ENCODE peak calls at places on chromosomes 12 and 14, in five cellular contexts. One of them, this sample, is unnamed.

GRCh38 chr12:110079477-110080400 is 31.4 kb upstream of the C12orf76 start:
- DNase-seq in GM20000: peak
- DNase-seq in dorsolateral prefrontal cortex: peak
- DNase-seq in transverse colon: peak
- DNase-seq in OCI-LY7: peak
- DNase-seq in this sample: peak

GRCh38 chr12:113240395-113240794 is 19.1 kb downstream of the TPCN1 start:
- DNase-seq in GM20000: peak
- DNase-seq in dorsolateral prefrontal cortex: no peak
- DNase-seq in transverse colon: no peak
- DNase-seq in OCI-LY7: peak
- DNase-seq in this sample: no peak

GRCh38 chr14:89137514-89138163 is 279.4 kb downstream of the FOXN3 start:
- DNase-seq in GM20000: no peak
- DNase-seq in dorsolateral prefrontal cortex: no peak
- DNase-seq in transverse colon: no peak
- DNase-seq in OCI-LY7: no peak
- DNase-seq in this sample: no peak

GRCh38 chr12:19620222-19620621 is 180.9 kb downstream of the AEBP2 start:
- DNase-seq in GM20000: no peak
- DNase-seq in transverse colon: peak
- DNase-seq in dorsolateral prefrontal cortex: no peak
- DNase-seq in OCI-LY7: no peak
- DNase-seq in this sample: no peak

GRCh38 chr14:71371711-71372396 is 464.6 kb downstream of the PCNX1 start:
- DNase-seq in OCI-LY7: no peak
- DNase-seq in GM20000: peak
- DNase-seq in transverse colon: no peak
- DNase-seq in dorsolateral prefrontal cortex: no peak
- DNase-seq in this sample: peak

GRCh38 chr14:42469637-42470426 is 863.2 kb downstream of the LRFN5 start:
- DNase-seq in dorsolateral prefrontal cortex: no peak
- DNase-seq in OCI-LY7: no peak
- DNase-seq in GM20000: no peak
- DNase-seq in transverse colon: no peak
- DNase-seq in this sample: no peak

GRCh38 chr12:67449591-67450052 is 180.5 kb downstream of the CAND1 start:
- DNase-seq in transverse colon: no peak
- DNase-seq in GM20000: peak
- DNase-seq in OCI-LY7: peak
- DNase-seq in dorsolateral prefrontal cortex: no peak
- DNase-seq in this sample: peak

GRCh38 chr12:106903241-106903950 is 52.3 kb upstream of the TMEM263 start:
- DNase-seq in dorsolateral prefrontal cortex: peak
- DNase-seq in GM20000: peak
- DNase-seq in transverse colon: peak
- DNase-seq in OCI-LY7: peak
- DNase-seq in this sample: peak

GRCh38 chr12:103278329-103278728 is 217.4 kb downstream of the C12orf42 start:
- DNase-seq in GM20000: no peak
- DNase-seq in OCI-LY7: no peak
- DNase-seq in transverse colon: no peak
- DNase-seq in dorsolateral prefrontal cortex: no peak
- DNase-seq in this sample: no peak

GRCh38 chr12:52687527-52688385 is 7.5 kb upstream of the KRT1 start:
- DNase-seq in OCI-LY7: no peak
- DNase-seq in transverse colon: peak
- DNase-seq in GM20000: no peak
- DNase-seq in dorsolateral prefrontal cortex: no peak
- DNase-seq in this sample: no peak

GRCh38 chr14:91313852-91314251 is 69.3 kb upstream of the GPR68 start:
- DNase-seq in transverse colon: no peak
- DNase-seq in GM20000: no peak
- DNase-seq in OCI-LY7: no peak
- DNase-seq in dorsolateral prefrontal cortex: no peak
- DNase-seq in this sample: no peak

GRCh38 chr12:105878964-105879363 is 259.8 kb downstream of the NUAK1 start:
- DNase-seq in OCI-LY7: no peak
- DNase-seq in transverse colon: no peak
- DNase-seq in GM20000: no peak
- DNase-seq in dorsolateral prefrontal cortex: no peak
- DNase-seq in this sample: no peak

GRCh38 chr12:57176846-57177245 is 29.4 kb upstream of the LRP1-AS start:
- DNase-seq in GM20000: no peak
- DNase-seq in dorsolateral prefrontal cortex: no peak
- DNase-seq in transverse colon: no peak
- DNase-seq in OCI-LY7: no peak
- DNase-seq in this sample: no peak

GRCh38 chr12:66453837-66454236 is 151.5 kb downstream of the HELB start:
- DNase-seq in transverse colon: no peak
- DNase-seq in dorsolateral prefrontal cortex: no peak
- DNase-seq in OCI-LY7: no peak
- DNase-seq in GM20000: peak
- DNase-seq in this sample: peak

GRCh38 chr14:95832012-95832411 is 44.6 kb upstream of the TUNAR start:
- DNase-seq in OCI-LY7: no peak
- DNase-seq in GM20000: no peak
- DNase-seq in dorsolateral prefrontal cortex: no peak
- DNase-seq in transverse colon: no peak
- DNase-seq in this sample: no peak

GRCh38 chr14:72736791-72737559 is 156.9 kb downstream of the DPF3 start:
- DNase-seq in dorsolateral prefrontal cortex: no peak
- DNase-seq in transverse colon: no peak
- DNase-seq in OCI-LY7: no peak
- DNase-seq in GM20000: no peak
- DNase-seq in this sample: no peak

GRCh38 chr14:72737560-72737943 is 156.3 kb downstream of the DPF3 start:
- DNase-seq in OCI-LY7: no peak
- DNase-seq in GM20000: no peak
- DNase-seq in dorsolateral prefrontal cortex: no peak
- DNase-seq in transverse colon: no peak
- DNase-seq in this sample: no peak

GRCh38 chr14:72738181-72738611 is 155.7 kb downstream of the DPF3 start:
- DNase-seq in OCI-LY7: no peak
- DNase-seq in GM20000: no peak
- DNase-seq in dorsolateral prefrontal cortex: no peak
- DNase-seq in transverse colon: no peak
- DNase-seq in this sample: no peak

GRCh38 chr14:72739446-72740405 is 154.2 kb downstream of the DPF3 start:
- DNase-seq in GM20000: no peak
- DNase-seq in OCI-LY7: no peak
- DNase-seq in transverse colon: no peak
- DNase-seq in dorsolateral prefrontal cortex: no peak
- DNase-seq in this sample: no peak

DNA sequence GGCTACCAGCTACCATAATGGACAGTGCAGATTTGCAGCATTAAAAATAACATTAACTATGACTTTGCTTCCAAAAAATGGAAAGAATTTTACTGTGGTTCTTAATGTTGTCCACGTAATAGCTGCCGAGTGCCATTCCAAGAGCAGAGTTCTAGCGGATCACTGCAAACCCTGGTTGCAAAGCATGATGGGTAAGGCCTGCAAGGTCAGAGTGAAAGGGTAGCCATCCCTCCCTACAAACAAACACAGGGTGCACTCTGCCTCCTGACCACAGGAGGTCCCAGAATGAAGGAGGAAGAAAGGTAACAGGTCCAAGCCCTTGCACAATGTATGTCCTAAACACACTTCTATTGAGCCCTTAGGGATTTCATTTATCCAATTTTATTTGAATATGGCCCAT is 157.6 kb downstream of the DPF3 start:
- DNase-seq in OCI-LY7: no peak
- DNase-seq in dorsolateral prefrontal cortex: no peak
- DNase-seq in transverse colon: no peak
- DNase-seq in GM20000: no peak
- DNase-seq in this sample: no peak
- TF ChIP-seq CTCF in OCI-LY7: no peak
- TF ChIP-seq CTCF in dorsolateral prefrontal cortex: no peak
- TF ChIP-seq CTCF in transverse colon: peak
- TF ChIP-seq CTCF in GM20000: no peak
- TF ChIP-seq CTCF in this sample: no peak

GRCh38 chr12:78473561-78473960 is 391.0 kb upstream of the SYT1 start:
- DNase-seq in GM20000: no peak
- DNase-seq in OCI-LY7: no peak
- DNase-seq in transverse colon: no peak
- DNase-seq in dorsolateral prefrontal cortex: no peak
- DNase-seq in this sample: no peak

GRCh38 chr12:78473136-78473535 is 391.4 kb upstream of the SYT1 start:
- DNase-seq in OCI-LY7: no peak
- DNase-seq in dorsolateral prefrontal cortex: no peak
- DNase-seq in GM20000: no peak
- DNase-seq in transverse colon: no peak
- DNase-seq in this sample: no peak

GRCh38 chr12:78470354-78471195 is 394.0 kb upstream of the SYT1 start:
- DNase-seq in GM20000: no peak
- DNase-seq in OCI-LY7: peak
- DNase-seq in dorsolateral prefrontal cortex: no peak
- DNase-seq in transverse colon: peak
- DNase-seq in this sample: no peak
- TF ChIP-seq CTCF in GM20000: peak
- TF ChIP-seq CTCF in OCI-LY7: peak
- TF ChIP-seq CTCF in dorsolateral prefrontal cortex: peak
- TF ChIP-seq CTCF in transverse colon: peak
- TF ChIP-seq CTCF in this sample: peak

GRCh38 chr12:28173440-28173839 is 16.8 kb upstream of the CCDC91 start:
- DNase-seq in dorsolateral prefrontal cortex: no peak
- DNase-seq in transverse colon: no peak
- DNase-seq in OCI-LY7: no peak
- DNase-seq in GM20000: no peak
- DNase-seq in this sample: no peak

GRCh38 chr12:28175098-28175589 is 15.1 kb upstream of the CCDC91 start:
- DNase-seq in transverse colon: no peak
- DNase-seq in GM20000: no peak
- DNase-seq in OCI-LY7: no peak
- DNase-seq in dorsolateral prefrontal cortex: no peak
- DNase-seq in this sample: no peak

GRCh38 chr12:28176295-28176694 is 14.0 kb upstream of the CCDC91 start:
- DNase-seq in OCI-LY7: no peak
- DNase-seq in transverse colon: no peak
- DNase-seq in GM20000: no peak
- DNase-seq in dorsolateral prefrontal cortex: no peak
- DNase-seq in this sample: no peak

GRCh38 chr12:28171356-28172060 is 18.7 kb upstream of the CCDC91 start:
- DNase-seq in dorsolateral prefrontal cortex: no peak
- DNase-seq in OCI-LY7: no peak
- DNase-seq in transverse colon: no peak
- DNase-seq in GM20000: no peak
- DNase-seq in this sample: no peak

DNA sequence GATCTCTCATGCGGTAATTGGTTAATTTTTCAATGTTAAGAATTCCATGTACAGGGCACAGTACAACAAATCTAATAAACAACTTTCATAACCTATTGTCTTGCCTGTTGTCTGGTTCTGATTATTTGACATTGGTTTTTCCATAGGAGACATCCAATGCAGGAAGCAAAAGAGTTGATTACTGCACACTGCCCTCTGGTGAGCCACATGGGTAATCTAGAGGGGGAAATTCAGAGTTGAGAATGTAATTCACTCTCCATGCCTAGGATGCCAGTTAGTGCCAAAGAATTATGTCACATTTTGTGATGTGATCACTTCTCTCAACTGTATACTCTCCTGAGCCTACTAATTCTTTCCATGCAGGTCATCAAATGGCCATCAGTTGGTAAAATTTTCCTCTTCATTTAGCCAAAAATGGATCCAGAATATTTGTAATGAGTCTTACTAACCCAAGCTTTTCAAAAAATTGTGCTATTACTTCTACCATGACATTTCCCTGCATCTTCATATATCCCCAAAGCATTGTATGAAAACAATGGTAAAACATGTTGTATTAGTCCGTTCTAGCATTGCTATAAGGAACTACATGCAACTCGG is 17.7 kb upstream of the CCDC91 start:
- DNase-seq in transverse colon: peak
- DNase-seq in GM20000: no peak
- DNase-seq in OCI-LY7: peak
- DNase-seq in dorsolateral prefrontal cortex: no peak
- DNase-seq in this sample: no peak
- TF ChIP-seq CTCF in transverse colon: peak
- TF ChIP-seq CTCF in GM20000: peak
- TF ChIP-seq CTCF in OCI-LY7: peak
- TF ChIP-seq CTCF in dorsolateral prefrontal cortex: peak
- TF ChIP-seq CTCF in this sample: peak

GRCh38 chr12:63849641-63850040 is 5.1 kb downstream of the SRGAP1 start:
- DNase-seq in GM20000: no peak
- DNase-seq in OCI-LY7: no peak
- DNase-seq in dorsolateral prefrontal cortex: no peak
- DNase-seq in transverse colon: no peak
- DNase-seq in this sample: no peak
- TF ChIP-seq CTCF in GM20000: no peak
- TF ChIP-seq CTCF in OCI-LY7: no peak
- TF ChIP-seq CTCF in dorsolateral prefrontal cortex: no peak
- TF ChIP-seq CTCF in transverse colon: no peak
- TF ChIP-seq CTCF in this sample: no peak

DNA sequence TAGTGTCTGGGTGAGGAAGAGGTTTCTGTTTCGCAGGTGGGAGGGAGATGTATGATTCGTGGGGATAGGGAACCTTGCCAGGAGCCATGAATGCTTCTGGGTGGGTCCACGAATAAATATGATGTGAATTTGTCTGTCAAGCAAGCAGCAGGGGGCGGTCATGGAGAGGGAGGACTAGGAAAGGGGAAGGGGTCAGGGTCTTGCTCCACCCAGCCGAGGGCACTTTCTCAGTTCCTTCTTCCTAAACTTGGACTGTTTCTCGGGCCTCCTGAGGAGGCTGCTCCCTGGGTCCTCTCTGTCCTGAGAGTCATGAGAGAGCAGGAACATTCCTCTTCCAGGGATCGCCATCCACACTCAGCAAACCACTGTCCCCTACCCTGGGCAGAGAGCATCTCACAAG is 72.4 kb downstream of the LGMN start:
- DNase-seq in transverse colon: peak
- DNase-seq in OCI-LY7: no peak
- DNase-seq in dorsolateral prefrontal cortex: no peak
- DNase-seq in GM20000: no peak
- DNase-seq in this sample: no peak
- TF ChIP-seq CTCF in transverse colon: no peak
- TF ChIP-seq CTCF in OCI-LY7: peak
- TF ChIP-seq CTCF in dorsolateral prefrontal cortex: no peak
- TF ChIP-seq CTCF in GM20000: no peak
- TF ChIP-seq CTCF in this sample: peak

GRCh38 chr14:69363055-69363454 is 35.0 kb downstream of the ERH start:
- DNase-seq in dorsolateral prefrontal cortex: peak
- DNase-seq in transverse colon: no peak
- DNase-seq in OCI-LY7: no peak
- DNase-seq in GM20000: no peak
- DNase-seq in this sample: no peak
- TF ChIP-seq CTCF in dorsolateral prefrontal cortex: peak
- TF ChIP-seq CTCF in transverse colon: no peak
- TF ChIP-seq CTCF in OCI-LY7: peak
- TF ChIP-seq CTCF in GM20000: no peak
- TF ChIP-seq CTCF in this sample: peak

This sample was measured in GM13977.